ENCODE peak calls at places on chromosome 20, in seven cellular contexts. V is suprapubic skin, A is uterus, T is sigmoid colon, H is heart left ventricle, F is A549, R is ovary. Y is an unnamed sample.

GRCh38 chr20:37984018-37984785 is 49.1 kb downstream of the TTI1 start:
- DNase-seq in V (no peak), A (no peak), T (no peak), H (peak), F (no peak), R (no peak), Y (peak)

GRCh38 chr20:62064788-62065668 is 653 bp downstream of the TAF4 start:
- DNase-seq in V (no peak), A (no peak), T (no peak), H (no peak), F (no peak), R (no peak), Y (no peak)

GRCh38 chr20:51889466-51889865 is 87.1 kb upstream of the SALL4 start:
- DNase-seq in V (no peak), A (no peak), T (no peak), H (no peak), F (no peak), R (no peak), Y (no peak)

GRCh38 chr20:51195419-51195901 is 172.6 kb upstream of the KCNG1 start:
- DNase-seq in V (no peak), A (no peak), T (no peak), H (no peak), F (no peak), R (no peak), Y (no peak)

GRCh38 chr20:37627060-37627766 is 66.6 kb upstream of the CTNNBL1 start:
- DNase-seq in V (no peak), A (peak), T (no peak), H (peak), F (peak), R (no peak), Y (no peak)

GRCh38 chr20:31516651-31517050 is 2.4 kb downstream of the HM13 start:
- DNase-seq in V (no peak), A (no peak), T (no peak), H (no peak), F (no peak), R (no peak), Y (no peak)

GRCh38 chr20:64137598-64138031 is 26.6 kb upstream of the MYT1 start:
- DNase-seq in V (peak), A (no peak), T (peak), H (no peak), F (no peak), R (no peak), Y (no peak)

GRCh38 chr20:35598476-35598875 is 17.2 kb upstream of the SPAG4 start:
- DNase-seq in V (no peak), A (no peak), T (no peak), H (no peak), F (no peak), R (no peak), Y (no peak)

GRCh38 chr20:15703171-15703911 is 869.9 kb downstream of the KIF16B start:
- DNase-seq in V (no peak), A (no peak), T (no peak), H (no peak), F (peak), R (no peak), Y (no peak)

DNA sequence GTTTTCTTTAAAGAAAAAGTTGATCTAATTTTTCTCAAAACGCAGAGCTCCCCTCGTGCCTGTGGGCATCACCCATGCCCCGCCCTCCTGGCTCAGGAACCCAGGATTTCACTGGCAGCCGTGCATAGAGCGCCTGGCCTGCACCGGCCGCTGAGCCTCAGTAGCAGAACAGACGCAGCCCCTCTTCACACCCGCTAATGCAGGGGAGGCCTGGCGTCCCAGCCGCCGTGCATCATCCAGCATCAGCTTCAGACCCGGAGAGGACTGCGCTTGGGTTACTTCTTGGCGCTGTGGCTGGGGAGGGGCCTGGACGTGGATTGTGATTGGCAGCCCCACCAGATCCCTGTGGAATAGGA is 18.1 kb downstream of the RBM38 start:
- DNase-seq in V (no peak), A (no peak), T (no peak), H (no peak), F (no peak), R (peak), Y (no peak)
- TF ChIP-seq POLR2A in V (no peak), A (no peak), T (no peak), H (no peak), F (no peak), R (no peak), Y (no peak)

GRCh38 chr20:59891581-59891980 is 41.9 kb downstream of the SYCP2 start:
- DNase-seq in V (no peak), A (no peak), T (no peak), H (no peak), F (no peak), R (no peak), Y (no peak)
- H3K4me3 ChIP-seq in V (no peak), A (no peak), T (no peak), H (no peak), F (no peak), R (no peak), Y (no peak)

GRCh38 chr20:50029697-50030428 is 47.1 kb downstream of the SNAI1 start:
- DNase-seq in V (no peak), A (peak), T (peak), H (peak), F (peak), R (peak), Y (peak)
- TF ChIP-seq POLR2A in V (no peak), A (no peak), T (no peak), H (no peak), F (no peak), R (no peak), Y (peak)

DNA sequence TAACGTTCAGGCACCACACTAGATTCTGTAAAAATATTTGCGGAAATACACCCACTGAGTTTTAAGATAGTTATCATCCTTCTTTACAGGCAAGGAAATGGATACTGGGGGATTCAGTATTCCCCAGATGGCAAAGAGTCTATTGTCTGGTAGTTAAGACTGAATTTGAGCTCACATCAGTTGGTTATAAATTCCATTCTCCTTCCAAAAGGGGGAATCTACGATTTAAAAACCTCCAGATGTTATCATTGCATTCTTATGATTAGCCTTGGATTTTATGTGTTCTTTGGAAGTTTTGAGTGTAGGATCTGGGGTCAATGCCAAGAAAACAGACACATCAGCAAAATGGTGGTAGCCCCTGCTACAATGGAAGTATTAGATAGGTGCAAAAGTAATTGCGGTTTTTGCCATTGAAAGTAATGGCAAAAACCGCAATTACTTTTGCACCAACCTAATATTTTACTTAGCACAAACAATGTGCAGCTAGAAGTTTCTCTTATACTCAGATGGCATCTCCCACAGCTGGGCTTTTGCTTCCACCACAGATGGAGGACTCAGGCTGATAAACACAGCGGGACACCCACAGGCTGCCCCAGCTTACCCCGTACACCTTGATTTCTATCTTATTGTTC is 168.2 kb upstream of the RIN2 start:
- DNase-seq in V (no peak), A (no peak), T (no peak), H (no peak), F (no peak), R (no peak), Y (no peak)
- H3K4me3 ChIP-seq in V (no peak), A (no peak), T (no peak), H (no peak), F (no peak), R (no peak), Y (no peak)